ENCODE peak calls at places on chromosomes 6 and 20, in four cellular contexts. S, G, P and J are unnamed samples.

GRCh38 chr6:9623985-9624384 is 790.9 kb downstream of the TFAP2A start:
- DNase-seq in S (no peak), G (no peak), P (no peak), J (no peak)

GRCh38 chr20:47286681-47287080 is 69.8 kb downstream of the ZMYND8 start:
- DNase-seq in S (no peak), G (no peak), P (no peak), J (no peak)

GRCh38 chr20:53935353-53936084 is 134.9 kb downstream of the BCAS1 start:
- DNase-seq in S (no peak), G (no peak), P (no peak), J (no peak)

GRCh38 chr6:138523347-138524210 is 24.3 kb upstream of the NHSL1 start:
- DNase-seq in S (no peak), G (no peak), P (no peak), J (no peak)

GRCh38 chr6:30542404-30542725 is 13.9 kb downstream of the GNL1 start:
- DNase-seq in S (no peak), G (no peak), P (no peak), J (no peak)

GRCh38 chr20:17936791-17937687 is 31.6 kb downstream of the SNX5 start:
- DNase-seq in S (no peak), G (no peak), P (no peak), J (no peak)

GRCh38 chr6:90536516-90536915 is 50.4 kb downstream of the MAP3K7 start:
- DNase-seq in S (no peak), G (no peak), P (no peak), J (no peak)

GRCh38 chr6:28137458-28138020 is 4.1 kb upstream of the ZKSCAN8 start:
- DNase-seq in S (no peak), G (no peak), P (no peak), J (no peak)

GRCh38 chr6:16403831-16404230 is 165.4 kb downstream of the GMPR start:
- DNase-seq in S (no peak), G (no peak), P (no peak), J (no peak)

GRCh38 chr6:21003780-21004541 is 469.7 kb downstream of the CDKAL1 start:
- DNase-seq in S (peak; percentile 12), G (no peak), P (peak; percentile 47), J (peak; percentile 69)

GRCh38 chr6:128725271-128726233 is 157.4 kb upstream of the LAMA2 start:
- DNase-seq in S (no peak), G (peak; percentile 6), P (peak; percentile 5), J (no peak)

GRCh38 chr20:4625687-4626086 is 96.0 kb upstream of the PRND start:
- DNase-seq in S (no peak), G (no peak), P (no peak), J (no peak)

GRCh38 chr6:13302751-13303667 is 25.3 kb downstream of the TBC1D7 start:
- DNase-seq in S (no peak), G (peak; percentile 5), P (no peak), J (peak; percentile 91)

GRCh38 chr20:22836211-22836610 is 198.9 kb upstream of the SSTR4 start:
- DNase-seq in S (no peak), G (no peak), P (no peak), J (no peak)

GRCh38 chr20:13325033-13325432 is 104.0 kb downstream of the ISM1 start:
- DNase-seq in S (no peak), G (peak; percentile 14), P (peak; percentile 38), J (no peak)

GRCh38 chr6:24543683-24544082 is 48.9 kb downstream of the ALDH5A1 start:
- DNase-seq in S (no peak), G (no peak), P (peak; percentile 42), J (no peak)

GRCh38 chr6:39770476-39770875 is 21.7 kb upstream of the DAAM2 start:
- DNase-seq in S (no peak), G (peak; percentile 97), P (no peak), J (no peak)

GRCh38 chr20:54438166-54438565 is 37.2 kb upstream of the DOK5 start:
- DNase-seq in S (no peak), G (no peak), P (no peak), J (no peak)

GRCh38 chr20:4234128-4234527 is 218.8 kb upstream of the RNF24 start:
- DNase-seq in S (no peak), G (peak; percentile 77), P (no peak), J (no peak)

GRCh38 chr6:101429845-101430244 is 36.3 kb downstream of the GRIK2 start:
- DNase-seq in S (no peak), G (no peak), P (no peak), J (no peak)

GRCh38 chr6:110656492-110656891 is 158.8 kb downstream of the CDK19 start:
- DNase-seq in S (peak; percentile 21), G (no peak), P (no peak), J (no peak)

GRCh38 chr6:5645275-5645674 is 361.4 kb downstream of the NRN1 start:
- DNase-seq in S (no peak), G (peak; percentile 36), P (peak; percentile 49), J (peak; percentile 81)

GRCh38 chr6:24950210-24950941 is 14.6 kb upstream of the RIPOR2 start:
- DNase-seq in S (no peak), G (no peak), P (no peak), J (no peak)

GRCh38 chr20:58039569-58040092 is 188.8 kb downstream of the ANKRD60 start:
- DNase-seq in S (no peak), G (no peak), P (peak; percentile 82), J (no peak)